ENCODE peak calls at places on chromosomes 6 and 20, in five cellular contexts. Z is HepG2, I is H1, D is GM12878, T is HCT116. F is an unnamed sample.
A peak's percentile ranks its signal among the peaks of the same experiment; 100 is the strongest.

GRCh38 chr6:161318456-161318855 is 44.6 kb upstream of the AGPAT4 start:
- DNase-seq in Z (peak; percentile 30), I (no peak), D (no peak), T (no peak), F (no peak)

GRCh38 chr20:52552181-52552872 is 360.7 kb upstream of the ZFP64 start:
- DNase-seq in Z (no peak), I (no peak), D (no peak), T (no peak), F (no peak)

GRCh38 chr6:167650730-167651129 is 176.0 kb upstream of the AFDN start:
- DNase-seq in Z (no peak), I (no peak), D (no peak), T (no peak), F (no peak)

GRCh38 chr6:155994071-155994470 is 538.4 kb upstream of the NOX3 start:
- DNase-seq in Z (no peak), I (no peak), D (no peak), T (no peak), F (no peak)

GRCh38 chr6:113352029-113352801 is 504.9 kb upstream of the MARCKS start:
- DNase-seq in Z (peak; percentile 100), I (no peak), D (no peak), T (peak; percentile 90), F (no peak)

GRCh38 chr20:61359254-61359653 is 107.2 kb downstream of the CDH4 start:
- DNase-seq in Z (no peak), I (no peak), D (no peak), T (no peak), F (no peak)

GRCh38 chr20:3235661-3236324 is 3.2 kb downstream of the SLC4A11 start:
- DNase-seq in Z (no peak), I (no peak), D (no peak), T (no peak), F (no peak)

GRCh38 chr6:126054258-126054702 is 67.9 kb downstream of the TRMT11 start:
- DNase-seq in Z (no peak), I (no peak), D (no peak), T (no peak), F (no peak)

GRCh38 chr6:167136376-167136775 is 13.5 kb downstream of the CCR6 start:
- DNase-seq in Z (no peak), I (no peak), D (no peak), T (no peak), F (no peak)

GRCh38 chr20:32183947-32184635 is 23.5 kb downstream of the PLAGL2 start:
- DNase-seq in Z (no peak), I (no peak), D (no peak), T (no peak), F (no peak)

GRCh38 chr6:39927159-39927558 is 7.1 kb downstream of the MOCS1 start:
- DNase-seq in Z (no peak), I (no peak), D (no peak), T (peak; percentile 26), F (no peak)

GRCh38 chr6:141426400-141426980 is 706.2 kb upstream of the GJE1 start:
- DNase-seq in Z (no peak), I (no peak), D (no peak), T (no peak), F (no peak)

GRCh38 chr6:167574431-167575097 is 249.7 kb downstream of the TTLL2 start:
- DNase-seq in Z (no peak), I (no peak), D (no peak), T (no peak), F (no peak)

GRCh38 chr20:49712918-49713778 is 530 bp downstream of the B4GALT5 start:
- DNase-seq in Z (no peak), I (no peak), D (no peak), T (no peak), F (no peak)
- TF ChIP-seq ZNF274 in Z (peak; percentile 64), I (no peak), D (no peak), T (no peak), F (no peak)

DNA sequence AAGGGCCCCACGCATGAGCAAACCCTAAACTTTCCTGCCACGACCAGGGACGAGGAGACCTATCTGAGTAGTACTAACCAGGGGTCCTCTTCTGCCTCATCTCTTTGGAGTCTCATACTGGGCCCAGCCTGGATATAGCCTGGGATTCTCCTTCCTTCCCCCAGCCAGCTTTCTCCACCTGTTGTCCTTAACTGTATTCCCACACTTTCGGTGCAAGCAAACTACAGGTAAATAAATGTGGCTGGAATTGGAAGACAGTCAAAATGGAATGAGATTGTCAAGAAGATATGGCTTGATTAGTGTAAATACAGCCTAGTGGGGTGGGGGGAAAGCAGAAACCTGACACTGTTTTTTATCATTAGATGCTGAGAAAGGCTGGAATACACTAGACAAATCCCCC is 23.5 kb upstream of the LY86 start:
- DNase-seq in Z (no peak), I (no peak), D (no peak), T (no peak), F (no peak)
- TF ChIP-seq ZNF274 in Z (no peak), I (no peak), D (no peak), T (no peak), F (no peak)

DNA sequence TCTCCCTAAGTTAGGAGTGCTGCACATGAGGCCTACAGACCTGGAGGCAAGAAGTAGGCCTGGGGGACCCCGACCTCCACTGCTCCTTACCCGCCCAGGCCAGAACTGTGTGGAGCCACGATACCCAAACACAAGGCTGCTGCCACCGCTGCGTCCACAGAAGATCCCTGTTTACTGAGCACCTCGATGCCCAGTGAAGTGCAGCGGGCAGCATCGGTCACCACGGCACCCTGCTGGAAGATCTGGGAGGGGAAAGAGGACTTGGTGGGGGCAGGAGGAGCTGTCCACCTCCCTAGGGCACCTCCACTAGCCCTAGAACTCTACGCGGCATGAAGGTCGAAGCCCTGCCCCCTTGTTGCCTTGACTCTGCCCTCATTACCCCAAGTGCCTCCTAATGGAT is 9.9 kb downstream of the GGT7 start:
- DNase-seq in Z (no peak), I (no peak), D (no peak), T (no peak), F (no peak)
- TF ChIP-seq ZNF274 in Z (no peak), I (no peak), D (no peak), T (no peak), F (no peak)

GRCh38 chr6:20632696-20633095 is 98.4 kb downstream of the CDKAL1 start:
- DNase-seq in Z (no peak), I (no peak), D (no peak), T (no peak), F (no peak)

GRCh38 chr6:20629509-20629908 is 95.3 kb downstream of the CDKAL1 start:
- DNase-seq in Z (no peak), I (no peak), D (no peak), T (no peak), F (no peak)

GRCh38 chr6:20630136-20630535 is 95.9 kb downstream of the CDKAL1 start:
- DNase-seq in Z (no peak), I (peak; percentile 43), D (no peak), T (no peak), F (peak; percentile 9)

GRCh38 chr6:20630617-20631448 is 96.6 kb downstream of the CDKAL1 start:
- DNase-seq in Z (peak; percentile 88), I (no peak), D (peak; percentile 9), T (peak; percentile 63), F (no peak)

GRCh38 chr6:20631525-20631924 is 97.3 kb downstream of the CDKAL1 start:
- DNase-seq in Z (no peak), I (no peak), D (no peak), T (no peak), F (no peak)
- TF ChIP-seq ZNF274 in Z (no peak), I (no peak), D (no peak), T (no peak), F (no peak)

GRCh38 chr20:25549172-25549865 is 36.0 kb downstream of the NINL start:
- DNase-seq in Z (peak; percentile 35), I (no peak), D (no peak), T (no peak), F (no peak)

GRCh38 chr20:25551413-25552210 is 33.7 kb downstream of the NINL start:
- DNase-seq in Z (no peak), I (no peak), D (no peak), T (no peak), F (no peak)

GRCh38 chr20:25549866-25550477 is 35.4 kb downstream of the NINL start:
- DNase-seq in Z (peak; percentile 74), I (no peak), D (no peak), T (no peak), F (no peak)

GRCh38 chr20:25552977-25553376 is 32.4 kb downstream of the NINL start:
- DNase-seq in Z (no peak), I (no peak), D (no peak), T (no peak), F (no peak)

GRCh38 chr20:25553819-25554296 is 31.5 kb downstream of the NINL start:
- DNase-seq in Z (peak; percentile 62), I (no peak), D (no peak), T (no peak), F (no peak)
- TF ChIP-seq ZNF274 in Z (no peak), I (no peak), D (no peak), T (no peak), F (no peak)

GRCh38 chr6:135592276-135592675 is 94.7 kb upstream of the AHI1 start:
- DNase-seq in Z (no peak), I (no peak), D (no peak), T (no peak), F (no peak)

GRCh38 chr6:135594000-135594399 is 96.5 kb upstream of the AHI1 start:
- DNase-seq in Z (no peak), I (no peak), D (no peak), T (no peak), F (no peak)
- TF ChIP-seq ZNF274 in Z (no peak), I (no peak), D (no peak), T (no peak), F (no peak)

GRCh38 chr6:142833798-142834197 is 111.2 kb downstream of the HIVEP2 start:
- DNase-seq in Z (no peak), I (no peak), D (no peak), T (no peak), F (no peak)
- TF ChIP-seq ZNF274 in Z (no peak), I (no peak), D (no peak), T (no peak), F (no peak)

GRCh38 chr20:40698281-40698680 is 9.2 kb upstream of the MAFB start:
- DNase-seq in Z (no peak), I (no peak), D (no peak), T (no peak), F (no peak)
- TF ChIP-seq ZNF274 in Z (no peak), I (no peak), D (no peak), T (no peak), F (no peak)

GRCh38 chr6:117446851-117447250 is 21.1 kb upstream of the ROS1 start:
- DNase-seq in Z (no peak), I (no peak), D (no peak), T (no peak), F (no peak)

GRCh38 chr6:117440558-117441525 is 15.1 kb upstream of the ROS1 start:
- DNase-seq in Z (no peak), I (no peak), D (no peak), T (no peak), F (no peak)

GRCh38 chr6:117444600-117444999 is 18.9 kb upstream of the ROS1 start:
- DNase-seq in Z (no peak), I (no peak), D (no peak), T (no peak), F (no peak)

DNA sequence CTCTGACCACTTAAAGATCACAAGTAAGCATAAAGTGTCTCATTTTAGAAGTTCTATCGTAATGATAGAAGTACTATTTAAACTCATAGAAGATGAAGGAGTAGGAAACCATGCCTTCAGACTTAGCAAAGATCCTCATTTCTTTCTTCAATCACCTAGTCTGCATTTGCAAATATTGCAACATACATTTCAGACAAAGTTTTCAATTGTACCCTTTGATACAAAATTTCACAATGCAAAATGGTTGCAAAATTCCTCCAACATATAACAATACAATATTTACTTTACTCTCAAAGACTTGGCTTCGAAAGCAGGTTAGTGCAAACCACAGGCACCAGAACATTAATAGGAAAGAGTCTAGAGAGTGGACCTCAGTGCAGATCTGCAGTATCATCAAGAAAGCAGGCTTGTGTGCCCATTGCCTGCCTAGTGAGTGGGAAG is 16.1 kb upstream of the ROS1 start:
- DNase-seq in Z (peak; percentile 97), I (no peak), D (no peak), T (no peak), F (no peak)
- TF ChIP-seq ZNF274 in Z (no peak), I (no peak), D (no peak), T (no peak), F (no peak)

F was measured in NT2/D1.